ENCODE peak calls at places on chromosomes 2 and 18, in four cellular contexts. One of them, this sample, is unnamed.

GRCh38 chr2:60480089-60480773 is 73.2 kb downstream of the BCL11A start:
- DNase-seq in mesenchymal stem cell: no peak
- DNase-seq in naive thymus-derived CD8-positive, alpha-beta T cell: no peak
- DNase-seq in EL: peak; percentile 4
- DNase-seq in this sample: no peak

GRCh38 chr2:195498176-195498575 is 158.8 kb upstream of the SLC39A10 start:
- DNase-seq in EL: peak; percentile 31
- DNase-seq in mesenchymal stem cell: peak; percentile 47
- DNase-seq in naive thymus-derived CD8-positive, alpha-beta T cell: peak; percentile 56
- DNase-seq in this sample: no peak

GRCh38 chr2:42084231-42084671 is 36.4 kb downstream of the PKDCC start:
- DNase-seq in mesenchymal stem cell: peak; percentile 92
- DNase-seq in naive thymus-derived CD8-positive, alpha-beta T cell: no peak
- DNase-seq in EL: peak; percentile 56
- DNase-seq in this sample: no peak

GRCh38 chr2:122168799-122169198 is 413.3 kb downstream of the TSN start:
- DNase-seq in EL: no peak
- DNase-seq in naive thymus-derived CD8-positive, alpha-beta T cell: no peak
- DNase-seq in mesenchymal stem cell: no peak
- DNase-seq in this sample: no peak

GRCh38 chr2:29817846-29818680 is 103.3 kb downstream of the ALK start:
- DNase-seq in naive thymus-derived CD8-positive, alpha-beta T cell: no peak
- DNase-seq in mesenchymal stem cell: no peak
- DNase-seq in EL: no peak
- DNase-seq in this sample: no peak

GRCh38 chr2:98643496-98644100 is 35.2 kb downstream of the UNC50 start:
- DNase-seq in EL: peak; percentile 28
- DNase-seq in mesenchymal stem cell: no peak
- DNase-seq in naive thymus-derived CD8-positive, alpha-beta T cell: no peak
- DNase-seq in this sample: no peak

GRCh38 chr2:240644171-240644651 is 18.9 kb downstream of the GPR35 start:
- DNase-seq in EL: no peak
- DNase-seq in naive thymus-derived CD8-positive, alpha-beta T cell: no peak
- DNase-seq in mesenchymal stem cell: no peak
- DNase-seq in this sample: no peak

GRCh38 chr2:105929506-105929905 is 184.8 kb downstream of the NCK2 start:
- DNase-seq in mesenchymal stem cell: no peak
- DNase-seq in naive thymus-derived CD8-positive, alpha-beta T cell: peak; percentile 59
- DNase-seq in EL: no peak
- DNase-seq in this sample: no peak

GRCh38 chr2:209636066-209636465 is 135.6 kb upstream of the UNC80 start:
- DNase-seq in naive thymus-derived CD8-positive, alpha-beta T cell: no peak
- DNase-seq in mesenchymal stem cell: no peak
- DNase-seq in EL: no peak
- DNase-seq in this sample: no peak

GRCh38 chr18:6482198-6482977 is 67.7 kb upstream of the L3MBTL4 start:
- DNase-seq in EL: peak; percentile 45
- DNase-seq in naive thymus-derived CD8-positive, alpha-beta T cell: no peak
- DNase-seq in mesenchymal stem cell: peak; percentile 64
- DNase-seq in this sample: no peak

GRCh38 chr2:19864369-19864768 is 37.4 kb downstream of the TTC32 start:
- DNase-seq in EL: no peak
- DNase-seq in mesenchymal stem cell: no peak
- DNase-seq in naive thymus-derived CD8-positive, alpha-beta T cell: no peak
- DNase-seq in this sample: no peak